ENCODE peak calls at places on chromosomes 16 and 17, in five cellular contexts. One of them, this sample, is unnamed.

GRCh38 chr17:31724619-31725018 is 134.4 kb downstream of the COPRS start:
- DNase-seq in H9: no peak
- DNase-seq in neuronal stem cell: no peak
- DNase-seq in H1: peak; percentile 11
- DNase-seq in mesenchymal stem cell: peak; percentile 93
- DNase-seq in this sample: no peak

GRCh38 chr16:4900750-4901149 is 36.2 kb downstream of the PPL start:
- DNase-seq in H9: no peak
- DNase-seq in neuronal stem cell: no peak
- DNase-seq in H1: no peak
- DNase-seq in mesenchymal stem cell: no peak
- DNase-seq in this sample: no peak

GRCh38 chr17:80676564-80676963 is 131.9 kb downstream of the RPTOR start:
- DNase-seq in H9: no peak
- DNase-seq in neuronal stem cell: no peak
- DNase-seq in H1: no peak
- DNase-seq in mesenchymal stem cell: no peak
- DNase-seq in this sample: no peak

GRCh38 chr17:34858941-34859562 is 102.2 kb downstream of the CCT6B start:
- DNase-seq in H9: no peak
- DNase-seq in neuronal stem cell: no peak
- DNase-seq in H1: no peak
- DNase-seq in mesenchymal stem cell: no peak
- DNase-seq in this sample: no peak

GRCh38 chr17:1412185-1413110 is 12.4 kb upstream of the YWHAE start:
- DNase-seq in H9: no peak
- DNase-seq in neuronal stem cell: no peak
- DNase-seq in H1: no peak
- DNase-seq in mesenchymal stem cell: no peak
- DNase-seq in this sample: peak; percentile 28

GRCh38 chr16:23597003-23597756 is 1.1 kb upstream of the NDUFAB1 start:
- DNase-seq in H9: peak; percentile 79
- DNase-seq in neuronal stem cell: no peak
- DNase-seq in H1: peak; percentile 47
- DNase-seq in mesenchymal stem cell: no peak
- DNase-seq in this sample: peak; percentile 44

GRCh38 chr16:90018297-90019200 is 707 bp downstream of the DBNDD1 start:
- DNase-seq in H9: peak; percentile 57
- DNase-seq in neuronal stem cell: no peak
- DNase-seq in H1: peak; percentile 77
- DNase-seq in mesenchymal stem cell: no peak
- DNase-seq in this sample: peak; percentile 31

GRCh38 chr17:75845058-75845711 is 981 bp upstream of the UNC13D start:
- DNase-seq in H9: peak; percentile 96
- DNase-seq in neuronal stem cell: peak; percentile 59
- DNase-seq in H1: peak; percentile 87
- DNase-seq in mesenchymal stem cell: peak; percentile 76
- DNase-seq in this sample: peak; percentile 98

GRCh38 chr17:76631821-76632565 is 11.6 kb downstream of the ST6GALNAC1 start:
- DNase-seq in H9: no peak
- DNase-seq in neuronal stem cell: no peak
- DNase-seq in H1: no peak
- DNase-seq in mesenchymal stem cell: no peak
- DNase-seq in this sample: no peak

GRCh38 chr17:31579265-31579664 is 187.8 kb downstream of the RAB11FIP4 start:
- DNase-seq in H9: no peak
- DNase-seq in neuronal stem cell: no peak
- DNase-seq in H1: no peak
- DNase-seq in mesenchymal stem cell: peak; percentile 38
- DNase-seq in this sample: peak; percentile 92

GRCh38 chr17:57114085-57114673 is 29.1 kb downstream of the AKAP1 start:
- DNase-seq in H9: peak; percentile 88
- DNase-seq in neuronal stem cell: peak; percentile 51
- DNase-seq in H1: peak; percentile 96
- DNase-seq in mesenchymal stem cell: peak; percentile 29
- DNase-seq in this sample: no peak

GRCh38 chr16:13909872-13910303 is 10.1 kb upstream of the ERCC4 start:
- DNase-seq in H9: no peak
- DNase-seq in neuronal stem cell: no peak
- DNase-seq in H1: no peak
- DNase-seq in mesenchymal stem cell: no peak
- DNase-seq in this sample: no peak

GRCh38 chr16:54284319-54284930 is 2.2 kb downstream of the IRX3 start:
- DNase-seq in H9: peak; percentile 52
- DNase-seq in neuronal stem cell: peak; percentile 44
- DNase-seq in H1: peak; percentile 66
- DNase-seq in mesenchymal stem cell: no peak
- DNase-seq in this sample: peak; percentile 24

GRCh38 chr17:31631759-31632158 is 227.3 kb downstream of the COPRS start:
- DNase-seq in H9: no peak
- DNase-seq in neuronal stem cell: no peak
- DNase-seq in H1: no peak
- DNase-seq in mesenchymal stem cell: no peak
- DNase-seq in this sample: peak; percentile 13

GRCh38 chr17:65064452-65065019 is 8.0 kb upstream of the GNA13 start:
- DNase-seq in H9: peak; percentile 43
- DNase-seq in neuronal stem cell: no peak
- DNase-seq in H1: no peak
- DNase-seq in mesenchymal stem cell: peak; percentile 84
- DNase-seq in this sample: no peak

GRCh38 chr17:48915459-48916282 is 7.5 kb downstream of the UBE2Z start:
- DNase-seq in H9: no peak
- DNase-seq in neuronal stem cell: no peak
- DNase-seq in H1: no peak
- DNase-seq in mesenchymal stem cell: peak; percentile 96
- DNase-seq in this sample: peak; percentile 50

GRCh38 chr17:1713878-1714487 is 3.8 kb upstream of the TLCD2 start:
- DNase-seq in H9: peak; percentile 93
- DNase-seq in neuronal stem cell: peak; percentile 59
- DNase-seq in H1: peak; percentile 78
- DNase-seq in mesenchymal stem cell: peak; percentile 50
- DNase-seq in this sample: no peak

GRCh38 chr17:7241783-7242716 is at the start of gene GABARAP:
- DNase-seq in H9: peak; percentile 93
- DNase-seq in neuronal stem cell: peak; percentile 95
- DNase-seq in H1: peak; percentile 97
- DNase-seq in mesenchymal stem cell: peak; percentile 95
- DNase-seq in this sample: peak; percentile 93

GRCh38 chr16:27080870-27081269 is 14.1 kb downstream of the C16orf82 start:
- DNase-seq in H9: peak; percentile 72
- DNase-seq in neuronal stem cell: no peak
- DNase-seq in H1: no peak
- DNase-seq in mesenchymal stem cell: peak; percentile 7
- DNase-seq in this sample: no peak

GRCh38 chr17:31448467-31449077 is 57.1 kb downstream of the RAB11FIP4 start:
- DNase-seq in H9: no peak
- DNase-seq in neuronal stem cell: no peak
- DNase-seq in H1: no peak
- DNase-seq in mesenchymal stem cell: peak; percentile 6
- DNase-seq in this sample: peak; percentile 87

GRCh38 chr16:54265558-54266213 is 20.9 kb downstream of the IRX3 start:
- DNase-seq in H9: peak; percentile 15
- DNase-seq in neuronal stem cell: no peak
- DNase-seq in H1: no peak
- DNase-seq in mesenchymal stem cell: no peak
- DNase-seq in this sample: no peak

GRCh38 chr17:26818736-26819135 is 475.2 kb upstream of the WSB1 start:
- DNase-seq in H9: no peak
- DNase-seq in neuronal stem cell: peak; percentile 58
- DNase-seq in H1: no peak
- DNase-seq in mesenchymal stem cell: peak; percentile 16
- DNase-seq in this sample: no peak

GRCh38 chr16:78543066-78543465 is 443.6 kb downstream of the WWOX start:
- DNase-seq in H9: no peak
- DNase-seq in neuronal stem cell: no peak
- DNase-seq in H1: no peak
- DNase-seq in mesenchymal stem cell: no peak
- DNase-seq in this sample: no peak

GRCh38 chr17:48869821-48870318 is 22.7 kb upstream of the ATP5MC1 start:
- DNase-seq in H9: no peak
- DNase-seq in neuronal stem cell: no peak
- DNase-seq in H1: no peak
- DNase-seq in mesenchymal stem cell: no peak
- DNase-seq in this sample: no peak

GRCh38 chr16:9527976-9528375 is 436.5 kb downstream of the HAPSTR1 start:
- DNase-seq in H9: no peak
- DNase-seq in neuronal stem cell: peak; percentile 18
- DNase-seq in H1: no peak
- DNase-seq in mesenchymal stem cell: no peak
- DNase-seq in this sample: no peak

GRCh38 chr17:50265212-50265611 is 9.1 kb upstream of the TMEM92 start:
- DNase-seq in H9: no peak
- DNase-seq in neuronal stem cell: no peak
- DNase-seq in H1: no peak
- DNase-seq in mesenchymal stem cell: no peak
- DNase-seq in this sample: no peak

GRCh38 chr17:34206569-34206968 is 48.5 kb upstream of the CCL2 start:
- DNase-seq in H9: no peak
- DNase-seq in neuronal stem cell: no peak
- DNase-seq in H1: no peak
- DNase-seq in mesenchymal stem cell: no peak
- DNase-seq in this sample: peak; percentile 87

GRCh38 chr16:84294196-84295142 is at the start of gene WFDC1:
- DNase-seq in H9: no peak
- DNase-seq in neuronal stem cell: no peak
- DNase-seq in H1: peak; percentile 58
- DNase-seq in mesenchymal stem cell: peak; percentile 15
- DNase-seq in this sample: no peak

GRCh38 chr16:49832177-49832576 is 23.7 kb downstream of the ZNF423 start:
- DNase-seq in H9: no peak
- DNase-seq in neuronal stem cell: no peak
- DNase-seq in H1: no peak
- DNase-seq in mesenchymal stem cell: no peak
- DNase-seq in this sample: no peak

GRCh38 chr16:81650982-81651562 is 128.0 kb upstream of the PLCG2 start:
- DNase-seq in H9: peak; percentile 75
- DNase-seq in neuronal stem cell: peak; percentile 48
- DNase-seq in H1: peak; percentile 71
- DNase-seq in mesenchymal stem cell: no peak
- DNase-seq in this sample: no peak

GRCh38 chr17:36496018-36496789 is 9.7 kb downstream of the ZNHIT3 start:
- DNase-seq in H9: peak; percentile 22
- DNase-seq in neuronal stem cell: peak; percentile 37
- DNase-seq in H1: no peak
- DNase-seq in mesenchymal stem cell: no peak
- DNase-seq in this sample: no peak

GRCh38 chr17:79621151-79621940 is 10.5 kb upstream of the RBFOX3 start:
- DNase-seq in H9: peak; percentile 25
- DNase-seq in neuronal stem cell: no peak
- DNase-seq in H1: peak; percentile 37
- DNase-seq in mesenchymal stem cell: no peak
- DNase-seq in this sample: no peak

GRCh38 chr17:74449306-74449705 is 17.1 kb upstream of the CD300A start:
- DNase-seq in H9: no peak
- DNase-seq in neuronal stem cell: no peak
- DNase-seq in H1: no peak
- DNase-seq in mesenchymal stem cell: no peak
- DNase-seq in this sample: no peak

GRCh38 chr17:74448774-74449173 is 16.9 kb downstream of the GPRC5C start:
- DNase-seq in H9: no peak
- DNase-seq in neuronal stem cell: no peak
- DNase-seq in H1: no peak
- DNase-seq in mesenchymal stem cell: no peak
- DNase-seq in this sample: no peak

GRCh38 chr17:74446551-74447500 is 14.9 kb downstream of the GPRC5C start:
- DNase-seq in H9: no peak
- DNase-seq in neuronal stem cell: no peak
- DNase-seq in H1: no peak
- DNase-seq in mesenchymal stem cell: no peak
- DNase-seq in this sample: no peak

GRCh38 chr17:74449773-74450172 is 16.7 kb upstream of the CD300A start:
- DNase-seq in H9: no peak
- DNase-seq in neuronal stem cell: no peak
- DNase-seq in H1: no peak
- DNase-seq in mesenchymal stem cell: no peak
- DNase-seq in this sample: no peak

GRCh38 chr17:74447628-74448159 is 15.8 kb downstream of the GPRC5C start:
- DNase-seq in H9: no peak
- DNase-seq in neuronal stem cell: no peak
- DNase-seq in H1: no peak
- DNase-seq in mesenchymal stem cell: no peak
- DNase-seq in this sample: no peak
- H2BK12ac ChIP-seq in H9: no peak overlapping the region
- H2BK12ac ChIP-seq in neuronal stem cell: no peak overlapping the region
- H2BK12ac ChIP-seq in H1: no peak overlapping the region
- H2BK12ac ChIP-seq in mesenchymal stem cell: no peak overlapping the region
- H2BK12ac ChIP-seq in this sample: no peak overlapping the region

DNA sequence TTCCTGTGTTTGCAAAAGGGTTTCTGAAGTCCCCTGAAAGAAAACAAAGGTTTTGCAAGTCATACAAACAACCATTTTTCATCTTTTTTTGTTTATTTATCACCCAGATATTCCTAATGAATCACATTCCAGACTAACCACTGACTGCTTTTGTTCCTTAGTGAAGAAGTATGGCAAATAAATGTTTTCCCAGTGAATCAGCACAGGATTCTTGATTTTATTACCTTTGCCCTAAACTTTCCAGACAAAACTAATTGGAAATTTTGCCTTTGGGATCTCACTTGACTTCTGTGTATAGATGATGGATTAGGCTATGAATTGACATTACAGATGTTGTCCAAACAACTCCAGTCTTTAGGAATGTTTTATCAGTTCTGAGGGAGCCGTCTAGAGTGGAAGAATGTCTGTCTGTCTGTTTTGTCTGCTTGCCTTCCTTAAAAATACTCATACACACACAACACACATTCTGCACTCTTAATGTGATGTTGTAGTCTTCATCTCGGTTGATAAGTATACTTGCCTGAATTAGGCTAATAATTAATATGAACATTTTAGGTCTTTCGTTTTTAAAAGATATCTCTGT is 48.9 kb downstream of the VMP1 start:
- DNase-seq in H9: no peak
- DNase-seq in neuronal stem cell: no peak
- DNase-seq in H1: no peak
- DNase-seq in mesenchymal stem cell: peak; percentile 83
- DNase-seq in this sample: no peak
- H3K23ac ChIP-seq in H9: no peak overlapping the region
- H3K23ac ChIP-seq in neuronal stem cell: no peak overlapping the region
- H3K23ac ChIP-seq in H1: no peak overlapping the region
- H3K23ac ChIP-seq in mesenchymal stem cell: no peak overlapping the region
- H3K23ac ChIP-seq in this sample: no peak overlapping the region

GRCh38 chr16:55492756-55493380 is 13.9 kb downstream of the MMP2 start:
- DNase-seq in H9: no peak
- DNase-seq in neuronal stem cell: no peak
- DNase-seq in H1: peak; percentile 13
- DNase-seq in mesenchymal stem cell: no peak
- DNase-seq in this sample: no peak
- H2BK12ac ChIP-seq in H9: no peak overlapping the region
- H2BK12ac ChIP-seq in neuronal stem cell: no peak overlapping the region
- H2BK12ac ChIP-seq in H1: no peak overlapping the region
- H2BK12ac ChIP-seq in mesenchymal stem cell: no peak overlapping the region
- H2BK12ac ChIP-seq in this sample: no peak overlapping the region

GRCh38 chr16:30609928-30610839 is at the start of gene ZNF689:
- DNase-seq in H9: peak; percentile 98
- DNase-seq in neuronal stem cell: peak; percentile 99
- DNase-seq in H1: peak; percentile 98
- DNase-seq in mesenchymal stem cell: peak; percentile 98
- DNase-seq in this sample: peak; percentile 99
- H3K23ac ChIP-seq in H9: no peak within 1 kb of the TSS
- H3K23ac ChIP-seq in neuronal stem cell: peak within 1 kb of the TSS; percentile 97
- H3K23ac ChIP-seq in H1: no peak within 1 kb of the TSS
- H3K23ac ChIP-seq in mesenchymal stem cell: no peak within 1 kb of the TSS
- H3K23ac ChIP-seq in this sample: no peak within 1 kb of the TSS

GRCh38 chr17:66835476-66835875 is 559 bp downstream of the CACNG5 start:
- DNase-seq in H9: no peak
- DNase-seq in neuronal stem cell: no peak
- DNase-seq in H1: no peak
- DNase-seq in mesenchymal stem cell: no peak
- DNase-seq in this sample: no peak
- H2BK12ac ChIP-seq in H9: no peak overlapping the region
- H2BK12ac ChIP-seq in neuronal stem cell: no peak overlapping the region
- H2BK12ac ChIP-seq in H1: no peak overlapping the region
- H2BK12ac ChIP-seq in mesenchymal stem cell: no peak overlapping the region
- H2BK12ac ChIP-seq in this sample: no peak overlapping the region